ENCODE peak calls at places on chromosomes 12 and 14, in six cellular contexts. One of them, this sample, is unnamed.
A peak's percentile ranks its signal among the peaks of the same experiment; 100 is the strongest.

GRCh38 chr12:122094261-122094734 is 15.7 kb downstream of the MLXIP start:
- DNase-seq in tibial nerve: no peak
- DNase-seq in right lobe of liver: no peak
- DNase-seq in adrenal gland: peak; percentile 7
- DNase-seq in esophagus squamous epithelium: no peak
- DNase-seq in uterus: no peak
- DNase-seq in this sample: no peak

GRCh38 chr12:127823801-127824200 is 443.2 kb upstream of the TMEM132C start:
- DNase-seq in right lobe of liver: no peak
- DNase-seq in adrenal gland: no peak
- DNase-seq in tibial nerve: no peak
- DNase-seq in esophagus squamous epithelium: no peak
- DNase-seq in uterus: no peak
- DNase-seq in this sample: no peak

GRCh38 chr12:57086951-57087688 is 1.8 kb upstream of the NAB2 start:
- DNase-seq in right lobe of liver: peak; percentile 89
- DNase-seq in uterus: peak; percentile 96
- DNase-seq in tibial nerve: peak; percentile 90
- DNase-seq in esophagus squamous epithelium: peak; percentile 61
- DNase-seq in adrenal gland: peak; percentile 88
- DNase-seq in this sample: peak; percentile 93

GRCh38 chr14:21093018-21093417 is 5.4 kb downstream of the ZNF219 start:
- DNase-seq in adrenal gland: no peak
- DNase-seq in tibial nerve: no peak
- DNase-seq in esophagus squamous epithelium: no peak
- DNase-seq in uterus: peak; percentile 17
- DNase-seq in right lobe of liver: peak; percentile 58
- DNase-seq in this sample: no peak

GRCh38 chr12:128792398-128792797 is 31.4 kb downstream of the SLC15A4 start:
- DNase-seq in uterus: no peak
- DNase-seq in adrenal gland: no peak
- DNase-seq in esophagus squamous epithelium: no peak
- DNase-seq in tibial nerve: no peak
- DNase-seq in right lobe of liver: no peak
- DNase-seq in this sample: no peak

GRCh38 chr12:24600996-24601395 is 347.9 kb downstream of the BCAT1 start:
- DNase-seq in adrenal gland: no peak
- DNase-seq in tibial nerve: no peak
- DNase-seq in esophagus squamous epithelium: no peak
- DNase-seq in uterus: no peak
- DNase-seq in right lobe of liver: no peak
- DNase-seq in this sample: no peak

GRCh38 chr12:100346660-100347059 is 10.2 kb upstream of the SLC17A8 start:
- DNase-seq in adrenal gland: no peak
- DNase-seq in esophagus squamous epithelium: no peak
- DNase-seq in uterus: no peak
- DNase-seq in tibial nerve: no peak
- DNase-seq in right lobe of liver: no peak
- DNase-seq in this sample: no peak

GRCh38 chr12:15152864-15153263 is 68.4 kb downstream of the RERG start:
- DNase-seq in esophagus squamous epithelium: no peak
- DNase-seq in uterus: no peak
- DNase-seq in tibial nerve: no peak
- DNase-seq in right lobe of liver: no peak
- DNase-seq in adrenal gland: no peak
- DNase-seq in this sample: no peak

GRCh38 chr12:93442411-93443340 is 929 bp upstream of the UBE2N start:
- DNase-seq in uterus: no peak
- DNase-seq in adrenal gland: no peak
- DNase-seq in right lobe of liver: no peak
- DNase-seq in esophagus squamous epithelium: no peak
- DNase-seq in tibial nerve: no peak
- DNase-seq in this sample: no peak

GRCh38 chr12:2409656-2410265 is 357.0 kb downstream of the CACNA1C start:
- DNase-seq in right lobe of liver: no peak
- DNase-seq in tibial nerve: no peak
- DNase-seq in uterus: no peak
- DNase-seq in esophagus squamous epithelium: no peak
- DNase-seq in adrenal gland: no peak
- DNase-seq in this sample: no peak

GRCh38 chr12:57864811-57865751 is 18.6 kb upstream of the CTDSP2 start:
- DNase-seq in uterus: peak; percentile 86
- DNase-seq in adrenal gland: peak; percentile 86
- DNase-seq in right lobe of liver: peak; percentile 69
- DNase-seq in tibial nerve: peak; percentile 58
- DNase-seq in esophagus squamous epithelium: no peak
- DNase-seq in this sample: peak; percentile 78

GRCh38 chr14:85572845-85573244 is 42.9 kb downstream of the FLRT2 start:
- DNase-seq in adrenal gland: no peak
- DNase-seq in uterus: no peak
- DNase-seq in right lobe of liver: no peak
- DNase-seq in tibial nerve: no peak
- DNase-seq in esophagus squamous epithelium: no peak
- DNase-seq in this sample: no peak
- H3K27ac ChIP-seq in adrenal gland: no peak overlapping the region
- H3K27ac ChIP-seq in uterus: no peak overlapping the region
- H3K27ac ChIP-seq in right lobe of liver: no peak overlapping the region
- H3K27ac ChIP-seq in tibial nerve: no peak overlapping the region
- H3K27ac ChIP-seq in esophagus squamous epithelium: no peak overlapping the region
- H3K27ac ChIP-seq in this sample: no peak overlapping the region

GRCh38 chr14:52951730-52952481 is 1.1 kb upstream of the FERMT2 start:
- DNase-seq in uterus: peak; percentile 61
- DNase-seq in right lobe of liver: no peak
- DNase-seq in tibial nerve: no peak
- DNase-seq in adrenal gland: peak; percentile 71
- DNase-seq in esophagus squamous epithelium: no peak
- DNase-seq in this sample: peak; percentile 40
- TF ChIP-seq CTCF in uterus: no peak
- TF ChIP-seq CTCF in right lobe of liver: peak; percentile 19
- TF ChIP-seq CTCF in tibial nerve: peak; percentile 46
- TF ChIP-seq CTCF in adrenal gland: peak; percentile 49
- TF ChIP-seq CTCF in esophagus squamous epithelium: peak; percentile 19
- TF ChIP-seq CTCF in this sample: no peak

GRCh38 chr12:4320859-4321701 is at the start of gene TIGAR:
- DNase-seq in adrenal gland: peak; percentile 92
- DNase-seq in uterus: peak; percentile 88
- DNase-seq in esophagus squamous epithelium: peak; percentile 61
- DNase-seq in tibial nerve: peak; percentile 81
- DNase-seq in right lobe of liver: peak; percentile 94
- DNase-seq in this sample: peak; percentile 90

GRCh38 chr12:4324366-4324765 is 3.4 kb downstream of the TIGAR start:
- DNase-seq in uterus: no peak
- DNase-seq in adrenal gland: no peak
- DNase-seq in right lobe of liver: no peak
- DNase-seq in tibial nerve: no peak
- DNase-seq in esophagus squamous epithelium: no peak
- DNase-seq in this sample: no peak

GRCh38 chr12:4325984-4326383 is 5.0 kb downstream of the TIGAR start:
- DNase-seq in tibial nerve: no peak
- DNase-seq in right lobe of liver: no peak
- DNase-seq in uterus: no peak
- DNase-seq in esophagus squamous epithelium: no peak
- DNase-seq in adrenal gland: no peak
- DNase-seq in this sample: no peak

GRCh38 chr12:4322789-4323188 is 1.8 kb downstream of the TIGAR start:
- DNase-seq in adrenal gland: no peak
- DNase-seq in esophagus squamous epithelium: no peak
- DNase-seq in right lobe of liver: no peak
- DNase-seq in tibial nerve: no peak
- DNase-seq in uterus: no peak
- DNase-seq in this sample: no peak

GRCh38 chr12:4323400-4323799 is 2.4 kb downstream of the TIGAR start:
- DNase-seq in right lobe of liver: no peak
- DNase-seq in tibial nerve: no peak
- DNase-seq in adrenal gland: no peak
- DNase-seq in uterus: no peak
- DNase-seq in esophagus squamous epithelium: no peak
- DNase-seq in this sample: no peak
- H3K4me3 ChIP-seq in right lobe of liver: no peak overlapping the region
- H3K4me3 ChIP-seq in tibial nerve: no peak overlapping the region
- H3K4me3 ChIP-seq in adrenal gland: no peak overlapping the region
- H3K4me3 ChIP-seq in uterus: no peak overlapping the region
- H3K4me3 ChIP-seq in esophagus squamous epithelium: no peak overlapping the region
- H3K4me3 ChIP-seq in this sample: no peak overlapping the region

GRCh38 chr14:64215274-64215673 is 78.9 kb downstream of the ESR2 start:
- DNase-seq in uterus: no peak
- DNase-seq in adrenal gland: no peak
- DNase-seq in tibial nerve: no peak
- DNase-seq in right lobe of liver: no peak
- DNase-seq in esophagus squamous epithelium: no peak
- DNase-seq in this sample: no peak
- H3K27ac ChIP-seq in uterus: no peak overlapping the region
- H3K27ac ChIP-seq in adrenal gland: no peak overlapping the region
- H3K27ac ChIP-seq in tibial nerve: no peak overlapping the region
- H3K27ac ChIP-seq in right lobe of liver: no peak overlapping the region
- H3K27ac ChIP-seq in esophagus squamous epithelium: no peak overlapping the region
- H3K27ac ChIP-seq in this sample: no peak overlapping the region